ENCODE peak calls at places on chromosome 4, in eight cellular contexts. S is body of pancreas, E is HCT116, L is astrocyte of the spinal cord, Z is cerebellum, A is choroid plexus epithelial cell, K is endothelial cell, P is HS-5. U is an unnamed sample.

GRCh38 chr4:157992038-157992706 is 180.7 kb downstream of the GASK1B start:
- DNase-seq in S (peak), E (peak), L (peak), Z (peak), A (peak), K (peak), P (peak), U (peak)

GRCh38 chr4:140059159-140059558 is 94.8 kb downstream of the MAML3 start:
- DNase-seq in S (no peak), E (no peak), L (no peak), Z (no peak), A (peak), K (no peak), P (no peak), U (peak)

GRCh38 chr4:142016031-142016430 is 379.6 kb downstream of the IL15 start:
- DNase-seq in S (no peak), E (no peak), L (no peak), Z (no peak), A (no peak), K (no peak), P (no peak), U (no peak)

GRCh38 chr4:95838192-95838591 is 1.7 kb upstream of the PDHA2 start:
- DNase-seq in S (no peak), E (no peak), L (no peak), Z (peak), A (no peak), K (no peak), P (no peak), U (no peak)

GRCh38 chr4:7461171-7461570 is 26.4 kb upstream of the PSAPL1 start:
- DNase-seq in S (no peak), E (no peak), L (no peak), Z (no peak), A (no peak), K (no peak), P (no peak), U (no peak)

GRCh38 chr4:92232566-92232965 is 71.2 kb upstream of the GRID2 start:
- DNase-seq in S (no peak), E (no peak), L (no peak), Z (no peak), A (peak), K (no peak), P (no peak), U (no peak)

GRCh38 chr4:81827568-81828202 is 356.0 kb upstream of the RASGEF1B start:
- DNase-seq in S (no peak), E (no peak), L (no peak), Z (no peak), A (no peak), K (no peak), P (no peak), U (no peak)

GRCh38 chr4:138039010-138039409 is 203.1 kb downstream of the SLC7A11 start:
- DNase-seq in S (no peak), E (no peak), L (peak), Z (no peak), A (peak), K (no peak), P (no peak), U (no peak)

GRCh38 chr4:110371016-110371795 is 104.7 kb upstream of the ENPEP start:
- DNase-seq in S (no peak), E (no peak), L (peak), Z (no peak), A (peak), K (no peak), P (no peak), U (no peak)

GRCh38 chr4:173270312-173271027 is 63.7 kb downstream of the HMGB2 start:
- DNase-seq in S (peak), E (no peak), L (peak), Z (no peak), A (peak), K (no peak), P (no peak), U (no peak)

GRCh38 chr4:77990904-77991358 is 66.2 kb upstream of the FRAS1 start:
- DNase-seq in S (no peak), E (no peak), L (no peak), Z (no peak), A (no peak), K (no peak), P (no peak), U (no peak)

GRCh38 chr4:59091376-59092142 is 1981.4 kb upstream of the IGFBP7 start:
- DNase-seq in S (no peak), E (no peak), L (no peak), Z (no peak), A (no peak), K (no peak), P (no peak), U (no peak)

GRCh38 chr4:56817840-56818491 is 3.5 kb downstream of the SPINK2 start:
- DNase-seq in S (no peak), E (no peak), L (no peak), Z (no peak), A (no peak), K (no peak), P (no peak), U (no peak)

GRCh38 chr4:58564695-58565094 is 1454.5 kb upstream of the IGFBP7 start:
- DNase-seq in S (no peak), E (no peak), L (no peak), Z (no peak), A (no peak), K (no peak), P (no peak), U (no peak)

GRCh38 chr4:47209833-47210232 is 178.5 kb downstream of the GABRB1 start:
- DNase-seq in S (no peak), E (no peak), L (peak), Z (no peak), A (peak), K (no peak), P (peak), U (peak)

GRCh38 chr4:108637856-108638255 is 12.5 kb upstream of the OSTC start:
- DNase-seq in S (no peak), E (no peak), L (no peak), Z (no peak), A (peak), K (no peak), P (no peak), U (peak)

GRCh38 chr4:77921701-77922100 is 59.1 kb downstream of the MRPL1 start:
- DNase-seq in S (no peak), E (peak), L (peak), Z (no peak), A (peak), K (no peak), P (peak), U (peak)

GRCh38 chr4:163148466-163149336 is 18.0 kb downstream of the NAF1 start:
- DNase-seq in S (no peak), E (no peak), L (no peak), Z (no peak), A (no peak), K (no peak), P (no peak), U (no peak)

GRCh38 chr4:40599431-40599830 is 30.2 kb downstream of the RBM47 start:
- DNase-seq in S (no peak), E (no peak), L (no peak), Z (no peak), A (no peak), K (no peak), P (no peak), U (no peak)